ENCODE peak calls at places on chromosome 7, in four cellular contexts. One of them, this sample, is unnamed.

GRCh38 chr7:155824195-155824915 is 12.1 kb upstream of the SHH start:
- DNase-seq in LoVo: peak
- DNase-seq in mucosa of descending colon: peak
- DNase-seq in stimulated activated CD4-positive, alpha-beta T cell treated with anti-CD3 and anti-CD28 coated beads, Interleukin-15, amount 100 ng/mL, for 1 hour: no peak
- DNase-seq in this sample: no peak

GRCh38 chr7:151405588-151405987 is 4.2 kb downstream of the WDR86 start:
- DNase-seq in stimulated activated CD4-positive, alpha-beta T cell treated with anti-CD3 and anti-CD28 coated beads, Interleukin-15, amount 100 ng/mL, for 1 hour: no peak
- DNase-seq in LoVo: no peak
- DNase-seq in mucosa of descending colon: no peak
- DNase-seq in this sample: no peak

GRCh38 chr7:142932386-142933091 is 1.0 kb downstream of the TRPV5 start:
- DNase-seq in LoVo: no peak
- DNase-seq in stimulated activated CD4-positive, alpha-beta T cell treated with anti-CD3 and anti-CD28 coated beads, Interleukin-15, amount 100 ng/mL, for 1 hour: no peak
- DNase-seq in mucosa of descending colon: no peak
- DNase-seq in this sample: no peak

GRCh38 chr7:74625446-74625845 is 32.1 kb upstream of the GTF2I start:
- DNase-seq in stimulated activated CD4-positive, alpha-beta T cell treated with anti-CD3 and anti-CD28 coated beads, Interleukin-15, amount 100 ng/mL, for 1 hour: no peak
- DNase-seq in LoVo: no peak
- DNase-seq in mucosa of descending colon: no peak
- DNase-seq in this sample: peak

GRCh38 chr7:122974229-122974628 is 21.3 kb downstream of the TAS2R16 start:
- DNase-seq in mucosa of descending colon: no peak
- DNase-seq in LoVo: no peak
- DNase-seq in stimulated activated CD4-positive, alpha-beta T cell treated with anti-CD3 and anti-CD28 coated beads, Interleukin-15, amount 100 ng/mL, for 1 hour: no peak
- DNase-seq in this sample: no peak

GRCh38 chr7:15687645-15688025 is 1.2 kb upstream of the MEOX2 start:
- DNase-seq in stimulated activated CD4-positive, alpha-beta T cell treated with anti-CD3 and anti-CD28 coated beads, Interleukin-15, amount 100 ng/mL, for 1 hour: no peak
- DNase-seq in mucosa of descending colon: peak
- DNase-seq in LoVo: no peak
- DNase-seq in this sample: no peak

GRCh38 chr7:138656952-138657351 is 44.2 kb downstream of the SVOPL start:
- DNase-seq in stimulated activated CD4-positive, alpha-beta T cell treated with anti-CD3 and anti-CD28 coated beads, Interleukin-15, amount 100 ng/mL, for 1 hour: no peak
- DNase-seq in mucosa of descending colon: no peak
- DNase-seq in LoVo: no peak
- DNase-seq in this sample: no peak

GRCh38 chr7:6379881-6380280 is 67.9 kb downstream of the DAGLB start:
- DNase-seq in LoVo: no peak
- DNase-seq in stimulated activated CD4-positive, alpha-beta T cell treated with anti-CD3 and anti-CD28 coated beads, Interleukin-15, amount 100 ng/mL, for 1 hour: no peak
- DNase-seq in mucosa of descending colon: no peak
- DNase-seq in this sample: no peak